ENCODE peak calls at places on chromosomes 4 and X, in five cellular contexts. P is sciatic nerve, H is right atrium auricular region, F is A549, A is mesenchymal stem cell. L is an unnamed sample.

GRCh38 chr4:55075376-55075775 is 50.0 kb downstream of the KDR start:
- DNase-seq in A (no peak), F (no peak), H (no peak), P (no peak), L (no peak)

GRCh38 chr4:95362906-95363578 is 185.7 kb downstream of the UNC5C start:
- DNase-seq in F (peak), H (no peak), P (no peak), A (peak), L (no peak)

GRCh38 chr4:38368612-38369011 is 295.4 kb upstream of the KLF3 start:
- DNase-seq in P (no peak), H (no peak), A (peak), F (no peak), L (no peak)

GRCh38 chrX:129522184-129523059 is 868 bp downstream of the SMARCA1 start:
- DNase-seq in A (peak), H (no peak), F (peak), P (peak), L (peak)

GRCh38 chr4:85084371-85085170 is 118.1 kb upstream of the WDFY3 start:
- DNase-seq in F (peak), H (no peak), P (no peak), A (peak), L (peak)

GRCh38 chrX:39725928-39726619 is 371.7 kb downstream of the BCOR start:
- DNase-seq in P (no peak), H (no peak), A (peak), F (no peak), L (no peak)

GRCh38 chrX:130055899-130056298 is 54.4 kb downstream of the ELF4 start:
- DNase-seq in H (no peak), P (no peak), A (no peak), F (no peak), L (no peak)

GRCh38 chrX:76893930-76894329 is 466.4 kb downstream of the MAGEE1 start:
- DNase-seq in H (no peak), P (no peak), F (peak), A (no peak), L (no peak)

GRCh38 chrX:70500826-70501225 is 56.2 kb downstream of the DLG3 start:
- DNase-seq in H (no peak), P (no peak), F (no peak), A (no peak), L (no peak)

GRCh38 chr4:26124753-26125236 is 196.0 kb upstream of the RBPJ start:
- DNase-seq in F (no peak), P (no peak), A (peak), H (no peak), L (no peak)

GRCh38 chr4:119898211-119898610 is 168.4 kb downstream of the MAD2L1 start:
- DNase-seq in F (no peak), A (no peak), H (no peak), P (no peak), L (no peak)

GRCh38 chr4:110196871-110197420 is 1.5 kb downstream of the ELOVL6 start:
- DNase-seq in P (peak), F (peak), H (no peak), A (no peak), L (peak)

GRCh38 chr4:72375050-72375736 is 193.8 kb downstream of the ADAMTS3 start:
- DNase-seq in F (peak), P (no peak), H (no peak), A (peak), L (no peak)

GRCh38 chr4:173211838-173212237 is 43.2 kb downstream of the GALNT7 start:
- DNase-seq in A (peak), P (no peak), F (peak), H (no peak), L (no peak)

GRCh38 chr4:113996599-113997177 is 17.2 kb upstream of the ARSJ start:
- DNase-seq in A (no peak), H (no peak), F (no peak), P (no peak), L (no peak)

GRCh38 chrX:42466706-42467105 is 311.3 kb downstream of the PPP1R2C start:
- DNase-seq in H (no peak), A (no peak), F (no peak), P (no peak), L (no peak)

GRCh38 chrX:370963-371745 is 15.6 kb downstream of the PPP2R3B start:
- DNase-seq in H (no peak), F (no peak), P (no peak), A (no peak), L (no peak)

GRCh38 chr4:123826896-123827295 is 430.3 kb downstream of the SPRY1 start:
- DNase-seq in P (no peak), H (peak), F (no peak), A (peak), L (no peak)

GRCh38 chr4:145061325-145061920 is 36.6 kb downstream of the ANAPC10 start:
- DNase-seq in F (peak), A (peak), P (no peak), H (no peak), L (no peak)

GRCh38 chr4:135201081-135201480 is 999.5 kb upstream of the PABPC4L start:
- DNase-seq in A (no peak), P (no peak), H (no peak), F (no peak), L (no peak)

GRCh38 chr4:61817071-61817470 is 616.9 kb downstream of the ADGRL3 start:
- DNase-seq in A (no peak), F (no peak), P (no peak), H (no peak), L (no peak)

GRCh38 chr4:67332627-67333026 is 212.7 kb downstream of the CENPC start:
- DNase-seq in H (no peak), A (peak), F (peak), P (no peak), L (no peak)

GRCh38 chr4:178632415-178632814 is 1190.2 kb upstream of the AGA start:
- DNase-seq in H (no peak), F (no peak), A (peak), P (no peak), L (no peak)

GRCh38 chr4:41538017-41538733 is at the start of gene LIMCH1:
- DNase-seq in A (no peak), P (peak), H (peak), F (peak), L (peak)

GRCh38 chr4:168882650-168883233 is 127.3 kb downstream of the CBR4 start:
- DNase-seq in F (peak), H (no peak), P (no peak), A (peak), L (no peak)

GRCh38 chr4:148238797-148239196 is 203.4 kb downstream of the NR3C2 start:
- DNase-seq in A (no peak), P (no peak), F (no peak), H (no peak), L (no peak)

GRCh38 chrX:104136241-104137019 is 20.4 kb downstream of the SLC25A53 start:
- DNase-seq in A (peak), F (peak), H (peak), P (peak), L (peak)

GRCh38 chrX:136210243-136210642 is 41.0 kb downstream of the MAP7D3 start:
- DNase-seq in A (no peak), H (no peak), P (no peak), F (no peak), L (no peak)

GRCh38 chr4:110005461-110006056 is 92.9 kb downstream of the EGF start:
- DNase-seq in H (no peak), P (no peak), F (peak), A (peak), L (no peak)

GRCh38 chr4:157170321-157170720 is 50.2 kb upstream of the GRIA2 start:
- DNase-seq in F (no peak), P (no peak), H (no peak), A (no peak), L (no peak)

GRCh38 chr4:110514889-110515479 is 39.0 kb downstream of the ENPEP start:
- DNase-seq in F (peak), H (no peak), A (peak), P (no peak), L (no peak)

GRCh38 chr4:101367201-101367600 is 19.9 kb upstream of the PPP3CA start:
- DNase-seq in F (peak), A (peak), P (no peak), H (no peak), L (no peak)

L was measured in ureter.